ENCODE peak calls at places on chromosomes 3 and 15, in four cellular contexts. K is HepG2, N is SK-N-SH, Z is K562. I is an unnamed sample.

GRCh38 chr3:196501316-196502064 is 2.1 kb downstream of the RNF168 start:
- DNase-seq in Z (no peak), N (no peak), K (no peak), I (no peak)

GRCh38 chr3:142086581-142087090 is 62.7 kb downstream of the TFDP2 start:
- DNase-seq in N (no peak), K (peak), Z (no peak), I (no peak)

GRCh38 chr3:9397911-9398714 is 698 bp downstream of the SETD5 start:
- DNase-seq in Z (peak), N (peak), K (peak), I (no peak)

GRCh38 chr3:70829101-70829500 is 516.7 kb upstream of the MDFIC2 start:
- DNase-seq in K (no peak), N (no peak), Z (no peak), I (no peak)

GRCh38 chr3:152943645-152944044 is 108.7 kb downstream of the P2RY1 start:
- DNase-seq in K (no peak), N (no peak), Z (no peak), I (no peak)

GRCh38 chr15:36372968-36373367 is 206.5 kb upstream of the CDIN1 start:
- DNase-seq in N (no peak), K (no peak), Z (no peak), I (no peak)

GRCh38 chr3:69684309-69684981 is 54.8 kb upstream of the MITF start:
- DNase-seq in N (no peak), K (no peak), Z (no peak), I (no peak)

GRCh38 chr15:44729394-44729913 is 6.9 kb upstream of the TRIM69 start:
- DNase-seq in N (no peak), K (no peak), Z (no peak), I (no peak)

GRCh38 chr3:154304116-154304786 is 20.0 kb downstream of the DHX36 start:
- DNase-seq in Z (no peak), N (no peak), K (no peak), I (no peak)

GRCh38 chr3:13207975-13208705 is 134.9 kb upstream of the IQSEC1 start:
- DNase-seq in N (no peak), K (no peak), Z (no peak), I (no peak)

GRCh38 chr3:15405448-15406050 is 21.8 kb downstream of the METTL6 start:
- DNase-seq in Z (peak), N (peak), K (peak), I (no peak)

GRCh38 chr3:123086110-123086642 is 19.4 kb downstream of the PDIA5 start:
- DNase-seq in N (no peak), K (no peak), Z (no peak), I (no peak)

GRCh38 chr3:129003578-129004112 is 2.5 kb downstream of the EFCC1 start:
- DNase-seq in K (peak), Z (no peak), N (peak), I (no peak)

GRCh38 chr3:44284949-44285348 is 43.3 kb downstream of the TOPAZ1 start:
- DNase-seq in K (no peak), N (no peak), Z (no peak), I (no peak)

GRCh38 chr3:128598884-128599664 is 51.5 kb downstream of the RPN1 start:
- DNase-seq in N (no peak), Z (no peak), K (no peak), I (no peak)

GRCh38 chr15:42670441-42670840 is 66.5 kb downstream of the CDAN1 start:
- DNase-seq in Z (no peak), N (no peak), K (no peak), I (no peak)

GRCh38 chr15:70788114-70789049 is 25.0 kb upstream of the UACA start:
- DNase-seq in Z (no peak), K (peak), N (no peak), I (no peak)

GRCh38 chr3:39224288-39224687 is 31.9 kb upstream of the XIRP1 start:
- DNase-seq in N (peak), K (peak), Z (no peak), I (no peak)

GRCh38 chr15:30872341-30872748 is 31.4 kb upstream of the FAN1 start:
- DNase-seq in N (no peak), Z (no peak), K (no peak), I (no peak)

GRCh38 chr3:47612879-47613278 is 34.2 kb upstream of the CSPG5 start:
- DNase-seq in N (no peak), K (no peak), Z (no peak), I (no peak)

GRCh38 chr3:47613723-47614122 is 35.1 kb upstream of the CSPG5 start:
- DNase-seq in N (no peak), Z (no peak), K (no peak), I (no peak)

GRCh38 chr3:47612178-47612577 is 33.5 kb upstream of the CSPG5 start:
- DNase-seq in N (no peak), K (no peak), Z (no peak), I (no peak)

GRCh38 chr3:47611577-47611976 is 32.9 kb upstream of the CSPG5 start:
- DNase-seq in N (no peak), Z (no peak), K (no peak), I (no peak)

DNA sequence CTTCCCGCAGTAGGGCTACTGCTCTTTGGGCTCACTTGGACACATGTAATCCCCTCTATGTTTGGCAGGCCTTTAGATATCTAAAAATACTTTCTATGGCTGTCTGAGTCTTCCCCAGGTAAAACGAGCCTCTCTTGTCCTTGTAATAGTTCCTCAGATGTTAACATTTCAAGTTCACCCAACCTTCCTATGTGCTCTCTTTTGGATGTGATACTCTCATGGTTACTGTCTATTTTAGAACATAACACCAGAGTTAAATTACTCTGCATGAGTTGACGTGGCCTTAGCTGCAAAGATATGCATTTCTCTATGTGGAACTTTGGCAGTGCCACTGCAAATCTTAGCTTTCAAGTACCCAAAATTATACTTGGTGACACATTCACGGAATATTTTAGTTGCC is 31.9 kb upstream of the CSPG5 start:
- DNase-seq in N (no peak), K (no peak), Z (no peak), I (no peak)
- TF ChIP-seq YY1 in N (no peak), K (no peak), Z (no peak), I (no peak)

GRCh38 chr15:65863106-65863505 is 6.2 kb upstream of the RAB11A start:
- DNase-seq in K (no peak), Z (no peak), N (no peak), I (no peak)

GRCh38 chr15:65867244-65867643 is 2.0 kb upstream of the RAB11A start:
- DNase-seq in K (no peak), Z (no peak), N (no peak), I (no peak)

GRCh38 chr15:65856821-65857455 is 12.4 kb upstream of the RAB11A start:
- DNase-seq in Z (peak), K (peak), N (peak), I (no peak)

GRCh38 chr15:65857718-65858402 is 11.4 kb upstream of the RAB11A start:
- DNase-seq in N (no peak), K (no peak), Z (no peak), I (no peak)

GRCh38 chr15:65862682-65863081 is 6.6 kb upstream of the RAB11A start:
- DNase-seq in K (peak), N (peak), Z (peak), I (no peak)
- TF ChIP-seq SMC3 in K (peak), N (no peak), Z (peak), I (no peak)

GRCh38 chr3:37628711-37629301 is 232.9 kb upstream of the CTDSPL start:
- DNase-seq in Z (no peak), K (no peak), N (no peak), I (no peak)
- TF ChIP-seq YY1 in Z (no peak), K (no peak), N (no peak), I (no peak)

GRCh38 chr3:38022887-38023709 is 6.3 kb downstream of the PLCD1 start:
- DNase-seq in Z (no peak), K (no peak), N (no peak), I (no peak)
- TF ChIP-seq SMC3 in Z (no peak), K (no peak), N (no peak), I (no peak)

GRCh38 chr15:57460208-57460816 is 84.0 kb downstream of the CGNL1 start:
- DNase-seq in N (no peak), Z (no peak), K (no peak), I (no peak)

GRCh38 chr15:57463360-57463759 is 87.1 kb downstream of the CGNL1 start:
- DNase-seq in K (no peak), Z (no peak), N (no peak), I (no peak)

GRCh38 chr15:57461541-57461940 is 85.2 kb downstream of the CGNL1 start:
- DNase-seq in K (no peak), N (no peak), Z (no peak), I (no peak)

GRCh38 chr15:57464480-57464879 is 88.2 kb downstream of the CGNL1 start:
- DNase-seq in K (no peak), N (no peak), Z (no peak), I (no peak)

DNA sequence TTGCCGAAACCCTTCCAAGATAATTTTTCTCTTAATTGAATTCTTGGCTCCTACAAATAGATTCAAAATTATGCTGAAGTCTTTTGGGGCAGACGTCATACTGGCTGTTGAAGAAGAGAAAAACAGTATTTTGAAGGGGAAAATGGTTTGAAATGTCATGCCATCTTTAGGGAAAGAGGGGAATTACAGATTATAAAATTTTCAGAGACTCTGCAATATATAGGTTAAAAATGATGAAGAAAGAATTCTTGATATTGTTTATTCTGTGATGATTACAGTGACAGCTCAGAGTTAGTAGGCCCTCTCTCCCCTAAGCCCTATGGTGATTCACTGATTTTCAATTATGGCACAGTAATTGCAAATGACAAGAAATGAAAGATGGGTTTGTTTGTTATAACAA is 86.1 kb downstream of the CGNL1 start:
- DNase-seq in Z (no peak), K (no peak), N (no peak), I (no peak)
- TF ChIP-seq YY1 in Z (no peak), K (no peak), N (no peak), I (no peak)

GRCh38 chr3:185767324-185767688 is 57.5 kb downstream of the IGF2BP2 start:
- DNase-seq in Z (no peak), N (no peak), K (no peak), I (no peak)

GRCh38 chr3:185760550-185760949 is 64.3 kb downstream of the IGF2BP2 start:
- DNase-seq in K (no peak), Z (no peak), N (no peak), I (no peak)

GRCh38 chr3:185766645-185767323 is 58.1 kb downstream of the IGF2BP2 start:
- DNase-seq in Z (no peak), N (no peak), K (no peak), I (no peak)

GRCh38 chr3:185763347-185764010 is 61.4 kb downstream of the IGF2BP2 start:
- DNase-seq in K (no peak), Z (no peak), N (no peak), I (no peak)

GRCh38 chr3:185764168-185764988 is 60.5 kb downstream of the IGF2BP2 start:
- DNase-seq in K (no peak), Z (no peak), N (no peak), I (no peak)
- TF ChIP-seq SMC3 in K (no peak), Z (no peak), N (no peak), I (no peak)

DNA sequence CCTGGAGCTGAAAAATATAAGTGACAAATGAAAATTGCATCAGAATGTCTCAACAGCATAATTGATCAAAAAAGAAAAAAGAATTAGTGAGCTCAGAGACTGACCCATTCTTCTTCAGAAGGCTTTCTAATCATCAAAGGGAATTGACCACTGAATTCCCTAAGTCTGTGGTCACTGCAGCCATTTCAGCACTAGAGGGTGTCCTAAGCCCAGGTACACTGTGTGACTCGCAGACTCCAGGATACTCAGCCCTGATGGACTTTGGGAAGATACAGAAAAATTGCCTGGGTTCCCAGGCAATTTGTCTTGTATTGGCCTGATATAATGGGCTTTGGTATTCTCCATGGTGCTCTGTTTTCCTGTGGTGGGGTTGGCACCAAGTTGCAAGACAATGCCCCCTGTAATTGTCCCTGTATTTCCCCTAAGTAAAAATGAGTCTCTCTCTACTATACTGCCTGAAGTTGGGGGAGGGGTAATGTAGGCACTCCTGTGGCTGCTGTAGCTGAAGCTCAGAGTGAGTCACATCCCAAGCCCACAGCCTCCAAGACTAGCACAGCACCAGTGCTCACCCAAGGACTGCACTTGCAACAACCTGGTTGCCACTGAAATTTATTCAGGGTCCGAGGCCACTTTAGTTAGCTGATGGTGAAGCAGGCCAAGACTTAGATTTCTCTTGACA is 256.0 kb upstream of the STAC start:
- DNase-seq in Z (no peak), K (peak), N (peak), I (no peak)
- TF ChIP-seq YY1 in Z (no peak), K (no peak), N (no peak), I (no peak)